ENCODE peak calls at places on chromosomes 5 and 9, in seven cellular contexts. X is sciatic nerve; W is cardiac septum; Z is posterior cingulate gyrus; T is effector memory CD4-positive, alpha-beta T cell; U is HuH-7; Y is PC-3. L is an unnamed sample.

GRCh38 chr5:1508679-1509290 is 15.0 kb downstream of the LPCAT1 start:
- DNase-seq in T (no peak), U (no peak), X (peak; percentile 53), W (peak; percentile 65), Z (peak; percentile 8), Y (no peak), L (no peak)

GRCh38 chr5:75603421-75603820 is 7.8 kb upstream of the ANKDD1B start:
- DNase-seq in W (no peak), U (no peak), Y (no peak), T (no peak), Z (no peak), X (no peak), L (no peak)

GRCh38 chr5:34530637-34531036 is 125.5 kb upstream of the RAI14 start:
- DNase-seq in U (no peak), W (no peak), X (no peak), Z (no peak), T (no peak), Y (no peak), L (no peak)

GRCh38 chr9:122463828-122464632 is 13.7 kb downstream of the OR1J1 start:
- DNase-seq in U (peak; percentile 44), T (no peak), W (no peak), Z (no peak), Y (peak; percentile 50), X (no peak), L (no peak)

GRCh38 chr5:79025054-79025465 is 40.0 kb upstream of the ARSB start:
- DNase-seq in Y (peak; percentile 68), Z (peak; percentile 62), U (peak; percentile 36), X (peak; percentile 84), T (no peak), W (no peak), L (peak; percentile 49)

GRCh38 chr9:115651456-115651855 is 502.1 kb upstream of the PAPPA start:
- DNase-seq in W (no peak), T (no peak), X (no peak), Z (no peak), Y (no peak), U (no peak), L (no peak)

GRCh38 chr9:91037511-91038482 is 236.2 kb downstream of the SYK start:
- DNase-seq in U (peak; percentile 20), T (no peak), W (no peak), Z (no peak), Y (peak; percentile 67), X (peak; percentile 67), L (no peak)

GRCh38 chr5:95075079-95075478 is 209.8 kb downstream of the MCTP1 start:
- DNase-seq in T (no peak), Y (no peak), X (no peak), Z (no peak), W (no peak), U (no peak), L (no peak)